ENCODE peak calls at places on chromosomes 7 and 10, in nine cellular contexts. N, V, M, A, E, K, R, F and H are unnamed samples.

GRCh38 chr7:133061357-133061756 is 20.5 kb downstream of the CHCHD3 start:
- DNase-seq in N (no peak), V (no peak), M (no peak), A (no peak), E (no peak), K (peak; percentile 27), R (no peak), F (peak; percentile 29), H (no peak)

GRCh38 chr10:44973323-44974081 is 5.1 kb downstream of the DEPP1 start:
- DNase-seq in N (no peak), V (no peak), M (no peak), A (no peak), E (peak; percentile 73), K (no peak), R (no peak), F (no peak), H (no peak)

GRCh38 chr7:4067476-4067760 is 614.7 kb upstream of the FOXK1 start:
- DNase-seq in N (no peak), V (no peak), M (no peak), A (no peak), E (no peak), K (no peak), R (no peak), F (no peak), H (no peak)

GRCh38 chr7:93117852-93118530 is at the start of gene SAMD9:
- DNase-seq in N (peak; percentile 81), V (no peak), M (peak; percentile 83), A (peak; percentile 51), E (no peak), K (no peak), R (peak; percentile 64), F (peak; percentile 89), H (peak; percentile 18)

GRCh38 chr10:79070091-79070610 is 1.4 kb downstream of the ZMIZ1 start:
- DNase-seq in N (peak; percentile 58), V (peak; percentile 75), M (peak; percentile 63), A (peak; percentile 62), E (peak; percentile 79), K (peak; percentile 64), R (no peak), F (peak; percentile 47), H (peak; percentile 60)

GRCh38 chr7:42960762-42961161 is 28.6 kb downstream of the MRPL32 start:
- DNase-seq in N (no peak), V (no peak), M (no peak), A (no peak), E (no peak), K (no peak), R (no peak), F (no peak), H (no peak)

GRCh38 chr7:2934211-2934731 is 90.2 kb upstream of the GNA12 start:
- DNase-seq in N (no peak), V (peak; percentile 32), M (peak; percentile 64), A (no peak), E (peak; percentile 48), K (no peak), R (no peak), F (peak; percentile 64), H (no peak)

GRCh38 chr10:7135188-7135587 is 275.6 kb downstream of the SFMBT2 start:
- DNase-seq in N (no peak), V (no peak), M (no peak), A (no peak), E (no peak), K (no peak), R (no peak), F (no peak), H (no peak)

GRCh38 chr10:120205368-120206018 is 251.5 kb upstream of the PLPP4 start:
- DNase-seq in N (no peak), V (no peak), M (no peak), A (no peak), E (no peak), K (no peak), R (no peak), F (no peak), H (no peak)

DNA sequence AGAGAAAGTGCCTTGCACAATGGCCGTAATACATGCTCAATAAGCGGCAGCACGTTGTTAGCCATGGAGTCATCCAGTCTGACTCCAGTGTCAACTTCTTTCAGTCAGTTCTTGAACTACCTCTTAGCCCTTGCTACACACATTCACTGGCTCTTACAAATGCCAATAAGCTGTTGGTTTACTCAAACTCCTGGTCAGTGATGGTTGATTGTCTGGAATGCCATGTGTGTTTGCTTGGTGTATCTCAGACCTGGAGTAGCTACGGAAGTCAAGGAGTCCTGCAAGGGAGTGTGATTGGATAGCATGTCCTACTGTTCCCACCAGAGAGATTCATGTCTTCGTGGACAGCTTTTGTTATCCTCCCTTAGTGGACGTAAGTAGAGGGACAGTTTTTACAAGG is 37.4 kb downstream of the HHEX start:
- DNase-seq in N (no peak), V (no peak), M (no peak), A (no peak), E (no peak), K (no peak), R (no peak), F (no peak), H (no peak)
- H3K4me1 ChIP-seq in N (no peaks in the 10 kb centered on the region), V (no peaks in the 10 kb centered on the region), M (no peaks in the 10 kb centered on the region), A (no peaks in the 10 kb centered on the region), E (no peaks in the 10 kb centered on the region), K (no peaks in the 10 kb centered on the region), R (no peaks in the 10 kb centered on the region), F (no peaks in the 10 kb centered on the region), H (no peaks in the 10 kb centered on the region)

DNA sequence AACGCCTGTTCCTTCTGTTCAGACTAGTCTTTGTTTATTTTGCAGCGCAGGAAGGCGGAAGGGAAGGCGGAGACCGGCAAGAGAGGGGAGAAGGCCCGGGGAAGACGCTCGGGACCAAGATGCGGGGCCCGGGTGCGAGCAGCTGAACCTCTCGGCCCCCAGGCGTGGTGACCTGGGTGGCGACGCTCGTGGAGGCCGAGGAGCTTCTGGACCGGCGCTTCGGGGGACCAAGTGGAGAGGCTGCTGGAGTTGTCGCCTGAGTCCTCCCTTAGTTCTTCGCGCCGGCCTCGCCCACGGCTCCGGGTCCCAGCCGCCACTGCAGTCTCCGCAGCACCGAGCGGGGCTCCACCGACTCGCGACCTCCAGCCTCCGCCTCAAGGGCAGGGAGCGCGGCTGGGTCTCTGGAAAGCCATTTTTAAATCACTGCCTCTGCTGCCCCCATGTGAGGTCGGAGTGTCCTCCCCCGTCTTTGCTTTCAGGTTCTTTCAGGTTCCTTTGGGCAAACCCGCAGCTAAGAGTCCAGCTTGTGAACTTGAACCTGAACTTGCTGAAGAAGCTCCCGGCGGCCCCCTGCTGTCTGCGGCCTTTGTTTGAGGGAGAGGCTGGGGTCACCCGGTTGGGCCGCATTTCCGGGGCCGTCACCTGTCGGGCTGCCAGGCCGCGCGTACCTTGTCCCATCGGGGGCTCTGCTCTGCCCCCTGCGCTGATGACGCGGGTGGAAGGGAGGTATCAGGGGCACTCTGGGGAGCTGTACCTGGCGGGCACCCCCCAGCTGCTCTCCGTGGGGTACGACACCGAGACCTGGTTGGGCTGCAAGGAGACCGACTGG is 136.0 kb downstream of the KIF20B start:
- DNase-seq in N (peak; percentile 50), V (peak; percentile 60), M (peak; percentile 1), A (peak; percentile 29), E (peak; percentile 66), K (peak; percentile 27), R (peak; percentile 49), F (peak; percentile 55), H (peak; percentile 52)
- TF ChIP-seq CTCF in N (no peak), V (peak; percentile 12), M (no peak), A (no peak), E (no peak), K (no peak), R (no peak), F (peak; percentile 19), H (no peak)

GRCh38 chr10:93150990-93151547 is 77.4 kb downstream of the CYP26A1 start:
- DNase-seq in N (no peak), V (no peak), M (no peak), A (no peak), E (no peak), K (no peak), R (no peak), F (no peak), H (no peak)

GRCh38 chr10:93148476-93148875 is 74.8 kb downstream of the CYP26A1 start:
- DNase-seq in N (no peak), V (no peak), M (no peak), A (no peak), E (no peak), K (no peak), R (no peak), F (no peak), H (no peak)

GRCh38 chr10:93149761-93150160 is 76.1 kb downstream of the CYP26A1 start:
- DNase-seq in N (no peak), V (no peak), M (no peak), A (no peak), E (no peak), K (no peak), R (no peak), F (peak; percentile 73), H (no peak)

GRCh38 chr10:93152136-93152535 is 78.4 kb downstream of the CYP26A1 start:
- DNase-seq in N (no peak), V (no peak), M (peak; percentile 80), A (no peak), E (no peak), K (no peak), R (no peak), F (peak; percentile 67), H (no peak)

GRCh38 chr10:93150289-93150688 is 76.6 kb downstream of the CYP26A1 start:
- DNase-seq in N (no peak), V (no peak), M (peak; percentile 72), A (no peak), E (no peak), K (no peak), R (no peak), F (peak; percentile 13), H (no peak)
- H3K4me1 ChIP-seq in N (no peaks in the 10 kb centered on the region), V (no peaks in the 10 kb centered on the region), M (peaks cover 28% of the 10 kb centered on the region), A (no peaks in the 10 kb centered on the region), E (no peaks in the 10 kb centered on the region), K (no peaks in the 10 kb centered on the region), R (no peaks in the 10 kb centered on the region), F (no peaks in the 10 kb centered on the region), H (no peaks in the 10 kb centered on the region)

GRCh38 chr10:107163904-107164861 is at the start of gene SORCS1:
- DNase-seq in N (peak; percentile 23), V (no peak), M (no peak), A (no peak), E (peak; percentile 75), K (peak; percentile 40), R (no peak), F (no peak), H (peak; percentile 9)

GRCh38 chr10:107168739-107169138 is 4.2 kb upstream of the SORCS1 start:
- DNase-seq in N (no peak), V (no peak), M (no peak), A (no peak), E (no peak), K (no peak), R (no peak), F (no peak), H (no peak)

GRCh38 chr10:107163086-107163880 is 1.2 kb downstream of the SORCS1 start:
- DNase-seq in N (no peak), V (no peak), M (no peak), A (no peak), E (no peak), K (no peak), R (no peak), F (peak; percentile 21), H (no peak)

GRCh38 chr10:107165007-107165406 is 501 bp upstream of the SORCS1 start:
- DNase-seq in N (no peak), V (no peak), M (no peak), A (no peak), E (no peak), K (no peak), R (no peak), F (no peak), H (no peak)

DNA sequence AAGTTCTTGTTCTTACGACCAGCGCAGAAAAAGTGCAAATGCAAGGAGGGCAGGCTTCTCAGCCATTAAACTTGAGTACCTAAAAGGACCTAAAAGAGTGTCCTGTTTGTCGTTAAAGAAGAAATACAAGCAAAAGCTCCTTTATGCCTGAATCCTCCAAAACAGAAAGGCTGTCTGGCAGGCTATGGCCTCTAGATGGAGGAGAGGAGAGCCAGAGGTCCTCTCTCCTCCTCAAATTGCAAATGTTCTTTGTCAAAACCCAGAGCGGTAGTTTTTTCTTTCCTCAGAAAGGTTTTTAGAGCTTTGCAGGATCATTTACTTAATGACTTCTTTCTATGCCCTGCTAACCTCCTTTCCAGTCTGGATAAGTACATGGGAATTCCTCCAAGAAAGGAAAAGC is 1.9 kb upstream of the SORCS1 start:
- DNase-seq in N (no peak), V (no peak), M (peak; percentile 1), A (no peak), E (no peak), K (no peak), R (no peak), F (no peak), H (no peak)
- TF ChIP-seq CTCF in N (no peak), V (no peak), M (peak; percentile 11), A (no peak), E (no peak), K (no peak), R (no peak), F (no peak), H (no peak)